ENCODE peak calls at places on chromosomes 6 and 20, in six cellular contexts. Y is glutamatergic neuron, N is amygdala, M is progenitor cell of endocrine pancreas, D is sciatic nerve, S is SW 1271. V is an unnamed sample.

GRCh38 chr6:3195695-3196497 is 31.6 kb downstream of the TUBB2B start:
- DNase-seq in M (no peak), N (peak), S (no peak), D (no peak), Y (peak), V (no peak)

GRCh38 chr6:4253604-4254211 is 118.3 kb upstream of the ECI2 start:
- DNase-seq in N (no peak), Y (no peak), M (no peak), D (no peak), S (no peak), V (peak)

GRCh38 chr20:4800131-4800530 is 78.4 kb downstream of the PRND start:
- DNase-seq in M (no peak), N (no peak), D (no peak), Y (no peak), S (no peak), V (no peak)

GRCh38 chr6:16286151-16286522 is 47.8 kb downstream of the GMPR start:
- DNase-seq in M (peak), N (peak), D (no peak), S (no peak), Y (peak), V (no peak)

GRCh38 chr6:45480697-45481415 is 103.1 kb upstream of the SUPT3H start:
- DNase-seq in M (no peak), D (no peak), S (no peak), N (no peak), Y (no peak), V (no peak)

GRCh38 chr20:53760025-53760441 is 166.4 kb upstream of the ZNF217 start:
- DNase-seq in S (no peak), M (no peak), Y (no peak), N (no peak), D (no peak), V (no peak)

GRCh38 chr6:155310596-155310995 is 3.7 kb downstream of the TFB1M start:
- DNase-seq in N (no peak), Y (no peak), D (no peak), S (no peak), M (no peak), V (no peak)

GRCh38 chr6:4908062-4908461 is 95.8 kb downstream of the RPP40 start:
- DNase-seq in N (no peak), Y (no peak), D (no peak), M (no peak), S (no peak), V (no peak)

GRCh38 chr6:45185403-45186251 is 142.5 kb upstream of the RUNX2 start:
- DNase-seq in D (no peak), N (no peak), Y (no peak), M (no peak), S (no peak), V (no peak)